ENCODE peak calls at places on chromosomes 1 and 21, in nine cellular contexts. R, N, T, V, L, E, H, C and I are unnamed samples.

GRCh38 chr1:21397813-21398188 is 42.1 kb upstream of the NBPF3 start:
- DNase-seq in R (no peak), N (peak), T (peak), V (no peak), L (peak), E (no peak), H (no peak), C (no peak), I (no peak)

GRCh38 chr1:241934843-241935242 is 22.7 kb upstream of the BECN2 start:
- DNase-seq in R (no peak), N (no peak), T (no peak), V (no peak), L (no peak), E (no peak), H (no peak), C (no peak), I (no peak)

GRCh38 chr1:228226956-228227791 is 19.3 kb downstream of the OBSCN start:
- DNase-seq in R (no peak), N (peak), T (no peak), V (no peak), L (peak), E (no peak), H (peak), C (no peak), I (no peak)

GRCh38 chr1:63537940-63538339 is 14.6 kb downstream of the EFCAB7 start:
- DNase-seq in R (no peak), N (no peak), T (no peak), V (no peak), L (peak), E (no peak), H (no peak), C (no peak), I (no peak)

GRCh38 chr1:119008483-119009299 is 20.5 kb upstream of the TBX15 start:
- DNase-seq in R (peak), N (peak), T (no peak), V (no peak), L (peak), E (no peak), H (peak), C (no peak), I (peak)

GRCh38 chr1:44146536-44147361 is 5.3 kb upstream of the KLF18 start:
- DNase-seq in R (no peak), N (no peak), T (no peak), V (no peak), L (no peak), E (no peak), H (no peak), C (no peak), I (no peak)

GRCh38 chr21:40902993-40903392 is 56.0 kb upstream of the DSCAM start:
- DNase-seq in R (no peak), N (peak), T (no peak), V (no peak), L (no peak), E (no peak), H (no peak), C (no peak), I (no peak)

GRCh38 chr1:64062941-64063581 is 140.4 kb upstream of the UBE2U start:
- DNase-seq in R (no peak), N (no peak), T (no peak), V (no peak), L (peak), E (no peak), H (no peak), C (no peak), I (no peak)

GRCh38 chr1:109391161-109391556 is 6.6 kb downstream of the SORT1 start:
- DNase-seq in R (no peak), N (no peak), T (no peak), V (no peak), L (peak), E (no peak), H (no peak), C (no peak), I (no peak)

GRCh38 chr1:247368501-247368900 is 36.8 kb upstream of the ZNF496 start:
- DNase-seq in R (no peak), N (no peak), T (no peak), V (no peak), L (no peak), E (no peak), H (no peak), C (no peak), I (no peak)

GRCh38 chr1:1132042-1132927 is 16.4 kb upstream of the C1orf159 start:
- DNase-seq in R (no peak), N (no peak), T (no peak), V (no peak), L (no peak), E (no peak), H (no peak), C (no peak), I (no peak)

GRCh38 chr1:30856260-30856790 is 52.2 kb downstream of the SDC3 start:
- DNase-seq in R (peak), N (peak), T (no peak), V (no peak), L (peak), E (no peak), H (no peak), C (no peak), I (no peak)

GRCh38 chr1:42866549-42866948 is 20.1 kb downstream of the ZNF691 start:
- DNase-seq in R (no peak), N (no peak), T (no peak), V (no peak), L (no peak), E (no peak), H (no peak), C (no peak), I (no peak)

GRCh38 chr1:184075040-184076029 is 23.8 kb downstream of the TSEN15 start:
- DNase-seq in R (peak), N (peak), T (peak), V (no peak), L (peak), E (no peak), H (peak), C (no peak), I (no peak)

GRCh38 chr1:70768211-70768610 is 279.4 kb downstream of the PTGER3 start:
- DNase-seq in R (no peak), N (no peak), T (no peak), V (no peak), L (no peak), E (no peak), H (no peak), C (no peak), I (no peak)

GRCh38 chr1:212485218-212485609 is 52.5 kb downstream of the NENF start:
- DNase-seq in R (no peak), N (no peak), T (no peak), V (no peak), L (no peak), E (no peak), H (no peak), C (no peak), I (no peak)

GRCh38 chr21:33859373-33860102 is 56.1 kb downstream of the ATP5PO start:
- DNase-seq in R (no peak), N (no peak), T (no peak), V (no peak), L (no peak), E (no peak), H (no peak), C (no peak), I (no peak)

GRCh38 chr1:207007352-207008033 is 25.1 kb downstream of the C1orf116 start:
- DNase-seq in R (no peak), N (no peak), T (no peak), V (no peak), L (peak), E (no peak), H (peak), C (no peak), I (no peak)

GRCh38 chr1:67721650-67722291 is 36.8 kb downstream of the GADD45A start:
- DNase-seq in R (no peak), N (no peak), T (no peak), V (no peak), L (no peak), E (no peak), H (no peak), C (no peak), I (no peak)

GRCh38 chr1:211829343-211830054 is 1.1 kb downstream of the LPGAT1 start:
- DNase-seq in R (peak), N (peak), T (peak), V (peak), L (peak), E (no peak), H (no peak), C (no peak), I (no peak)

GRCh38 chr1:200968469-200969410 is 54.8 kb downstream of the KIF21B start:
- DNase-seq in R (no peak), N (no peak), T (no peak), V (no peak), L (no peak), E (no peak), H (no peak), C (no peak), I (no peak)